ENCODE peak calls at places on chromosomes 13 and 19, in four cellular contexts. T is WTC11, M is K562, G is A549. L is an unnamed sample.

GRCh38 chr19:29421186-29421525 is 104.6 kb upstream of the VSTM2B start:
- DNase-seq in T (no peak), M (no peak), G (no peak), L (no peak)

GRCh38 chr13:90943961-90944360 is 403.5 kb upstream of the MIR17HG start:
- DNase-seq in T (no peak), M (no peak), G (no peak), L (no peak)

GRCh38 chr19:1233361-1233667 is 4.5 kb downstream of the CBARP start:
- DNase-seq in T (no peak), M (no peak), G (no peak), L (no peak)

GRCh38 chr13:79830945-79831344 is 350.0 kb downstream of the NDFIP2 start:
- DNase-seq in T (no peak), M (no peak), G (no peak), L (no peak)

GRCh38 chr13:35917942-35918645 is 213.1 kb downstream of the DCLK1 start:
- DNase-seq in T (no peak), M (no peak), G (no peak), L (no peak)

GRCh38 chr19:33325920-33326319 is 23.6 kb upstream of the CEBPA start:
- DNase-seq in T (no peak), M (no peak), G (no peak), L (no peak)

GRCh38 chr19:11481777-11482383 is 1.0 kb upstream of the ELAVL3 start:
- DNase-seq in T (peak), M (peak), G (peak), L (peak)

GRCh38 chr13:98143601-98144500 is 957 bp downstream of the FARP1 start:
- DNase-seq in T (peak), M (no peak), G (peak), L (no peak)

GRCh38 chr19:38697197-38697596 is 47.1 kb downstream of the CAPN12 start:
- DNase-seq in T (no peak), M (no peak), G (no peak), L (no peak)

GRCh38 chr19:3700242-3701032 is at the start of gene PIP5K1C:
- DNase-seq in T (peak), M (peak), G (peak), L (peak)

GRCh38 chr19:17965370-17966114 is 1.4 kb upstream of the KCNN1 start:
- DNase-seq in T (no peak), M (no peak), G (no peak), L (no peak)

GRCh38 chr19:29566496-29567054 is 39.5 kb upstream of the POP4 start:
- DNase-seq in T (no peak), M (no peak), G (no peak), L (no peak)

GRCh38 chr19:28168557-28168956 is 1044.4 kb downstream of the UQCRFS1 start:
- DNase-seq in T (peak), M (no peak), G (no peak), L (no peak)

GRCh38 chr13:114024603-114025431 is 50.9 kb upstream of the C13orf46 start:
- DNase-seq in T (no peak), M (no peak), G (no peak), L (no peak)

GRCh38 chr19:2038284-2039081 is 12.6 kb downstream of the MKNK2 start:
- DNase-seq in T (no peak), M (peak), G (no peak), L (no peak)

GRCh38 chr19:38248421-38248820 is 7.8 kb downstream of the PPP1R14A start:
- DNase-seq in T (no peak), M (no peak), G (no peak), L (no peak)

GRCh38 chr19:48754950-48755645 is at the start of gene FGF21:
- DNase-seq in T (peak), M (no peak), G (no peak), L (no peak)

GRCh38 chr19:49845433-49845832 is 5.5 kb upstream of the PTOV1 start:
- DNase-seq in T (no peak), M (no peak), G (no peak), L (no peak)

GRCh38 chr19:39390460-39390758 is 497 bp downstream of the PAF1 start:
- DNase-seq in T (no peak), M (no peak), G (peak), L (no peak)

GRCh38 chr19:41351339-41352245 is 2.1 kb downstream of the TGFB1 start:
- DNase-seq in T (peak), M (peak), G (peak), L (no peak)

GRCh38 chr19:49427339-49427738 is 2.2 kb downstream of the GFY start:
- DNase-seq in T (no peak), M (no peak), G (no peak), L (no peak)

GRCh38 chr19:34231439-34231838 is 22.9 kb upstream of the GARRE1 start:
- DNase-seq in T (no peak), M (no peak), G (no peak), L (no peak)

GRCh38 chr19:47122359-47123335 is 8.0 kb upstream of the SAE1 start:
- DNase-seq in T (no peak), M (no peak), G (no peak), L (peak)

GRCh38 chr13:81406022-81406421 is 1065.1 kb upstream of the SPRY2 start:
- DNase-seq in T (no peak), M (no peak), G (no peak), L (no peak)

GRCh38 chr13:46530084-46530935 is 22.7 kb upstream of the LRCH1 start:
- DNase-seq in T (no peak), M (no peak), G (no peak), L (no peak)

GRCh38 chr19:48421548-48421947 is 24.2 kb upstream of the GRWD1 start:
- DNase-seq in T (no peak), M (no peak), G (no peak), L (no peak)

GRCh38 chr13:108760129-108760528 is 130.7 kb downstream of the MYO16 start:
- DNase-seq in T (no peak), M (no peak), G (no peak), L (no peak)

GRCh38 chr13:61202042-61202441 is 213.6 kb downstream of the PCDH20 start:
- DNase-seq in T (peak), M (no peak), G (no peak), L (no peak)

GRCh38 chr19:1478934-1479707 is at the start of gene C19orf25:
- DNase-seq in T (peak), M (peak), G (peak), L (peak)

GRCh38 chr19:46179076-46179740 is 31.2 kb downstream of the IGFL2 start:
- DNase-seq in T (no peak), M (no peak), G (no peak), L (no peak)

GRCh38 chr13:76630629-76631028 is 255.6 kb downstream of the KCTD12 start:
- DNase-seq in T (no peak), M (no peak), G (no peak), L (no peak)
- TF ChIP-seq HMGXB4 in T (no peak), M (no peak), G (no peak), L (no peak)

GRCh38 chr19:50897612-50898011 is 13.6 kb downstream of the KLK4 start:
- DNase-seq in T (no peak), M (no peak), G (no peak), L (no peak)
- TF ChIP-seq HMGXB4 in T (no peak), M (no peak), G (no peak), L (no peak)

GRCh38 chr13:105519766-105520165 is 1015.7 kb downstream of the EFNB2 start:
- DNase-seq in T (no peak), M (no peak), G (no peak), L (no peak)
- TF ChIP-seq HMGXB4 in T (no peak), M (no peak), G (no peak), L (no peak)

GRCh38 chr19:13969897-13970296 is 17.6 kb downstream of the DCAF15 start:
- DNase-seq in T (no peak), M (no peak), G (no peak), L (no peak)
- TF ChIP-seq HMGXB4 in T (no peak), M (no peak), G (no peak), L (no peak)

DNA sequence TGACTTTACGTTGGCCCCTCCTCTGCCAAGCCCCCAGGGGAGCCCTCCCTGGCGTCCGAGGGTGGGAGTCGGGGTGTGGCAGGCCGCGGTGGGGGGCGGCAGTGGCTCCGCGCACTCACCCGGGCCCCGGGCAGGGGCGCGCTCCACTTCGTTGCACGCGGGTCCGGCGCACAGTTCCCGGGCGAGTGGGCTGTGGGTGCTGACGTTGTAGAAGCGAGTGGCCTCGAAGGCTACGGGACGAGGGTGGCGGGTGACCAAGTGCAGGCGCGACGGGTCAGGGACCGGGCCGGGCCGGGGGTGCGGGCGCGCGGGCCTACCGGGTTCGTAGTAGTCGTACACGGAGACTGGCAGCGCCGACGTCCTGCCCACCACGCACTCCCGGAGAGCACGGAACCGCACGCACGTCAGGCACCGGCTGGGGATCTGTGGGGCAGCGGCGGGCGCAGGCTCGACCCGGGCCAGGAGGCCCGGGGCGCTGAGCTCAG is 8.8 kb downstream of the F2RL3 start:
- DNase-seq in T (no peak), M (no peak), G (no peak), L (no peak)
- TF ChIP-seq HMGXB4 in T (no peak), M (no peak), G (no peak), L (no peak)

DNA sequence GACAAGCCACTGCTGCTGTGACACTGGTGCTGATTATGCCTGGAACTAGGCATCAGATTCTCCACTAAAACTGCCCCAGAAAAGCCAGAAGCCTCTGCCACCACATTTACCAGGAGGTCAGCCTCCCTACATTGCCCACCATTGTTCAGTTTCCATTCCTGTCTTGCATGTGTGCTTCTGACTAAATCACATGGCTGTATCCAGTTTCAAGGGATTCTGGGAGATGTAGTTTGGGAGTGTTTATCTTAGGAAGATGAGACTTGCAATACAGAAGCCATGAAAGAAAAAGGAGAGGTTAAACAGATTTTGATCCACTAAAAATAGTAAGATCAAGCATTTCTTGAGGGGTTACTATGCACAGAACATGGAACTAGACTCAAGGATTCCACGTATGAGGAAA is 40.7 kb upstream of the SERPINE3 start:
- DNase-seq in T (no peak), M (no peak), G (no peak), L (no peak)
- TF ChIP-seq HMGXB4 in T (no peak), M (no peak), G (no peak), L (no peak)

DNA sequence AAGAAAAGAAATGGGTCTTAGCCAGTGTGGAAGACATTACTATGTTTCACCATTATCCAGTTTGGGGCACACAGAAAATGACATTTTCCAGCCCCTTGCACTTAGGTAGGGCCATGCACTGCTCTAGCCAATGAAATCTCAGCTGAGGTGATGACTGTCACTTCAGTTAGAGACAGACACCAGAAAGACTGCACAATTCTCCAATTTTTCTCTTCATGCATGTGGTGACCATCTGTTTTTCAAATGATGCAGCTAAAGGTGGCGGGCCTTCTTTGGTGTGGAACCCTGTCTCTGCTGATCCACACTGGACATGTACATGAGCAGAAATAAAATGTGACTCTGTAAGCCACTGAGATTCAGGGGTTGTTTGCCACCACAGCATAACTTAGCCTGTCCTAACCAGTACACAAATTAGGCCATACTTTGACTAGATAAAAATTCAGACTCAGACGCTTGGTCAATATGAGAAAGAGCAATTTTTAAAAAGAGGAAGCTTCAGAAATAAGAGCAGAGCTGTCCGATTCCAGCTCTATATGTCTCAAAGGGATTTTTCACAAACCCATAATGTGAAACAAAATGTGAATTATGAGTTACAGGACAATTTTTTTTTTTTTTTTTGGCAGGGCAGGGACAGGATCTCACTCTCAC is 6.7 kb downstream of the ZNF565 start:
- DNase-seq in T (no peak), M (no peak), G (no peak), L (no peak)
- TF ChIP-seq HMGXB4 in T (no peak), M (no peak), G (no peak), L (no peak)